ENCODE peak calls at places on chromosomes 13 and 19, in seven cellular contexts. D, P, C, Z, F, R and M are unnamed samples.

GRCh38 chr13:40995997-40996396 is 23.1 kb downstream of the ELF1 start:
- DNase-seq in D (no peak), P (no peak), C (no peak), Z (no peak), F (no peak), R (no peak), M (no peak)

GRCh38 chr13:48773531-48774275 is 120.0 kb downstream of the CYSLTR2 start:
- DNase-seq in D (no peak), P (no peak), C (no peak), Z (no peak), F (no peak), R (no peak), M (no peak)

GRCh38 chr13:42757678-42758420 is 23.5 kb upstream of the FAM216B start:
- DNase-seq in D (no peak), P (no peak), C (no peak), Z (no peak), F (no peak), R (no peak), M (no peak)

GRCh38 chr13:104466016-104466415 is 1399.8 kb upstream of the SLC10A2 start:
- DNase-seq in D (no peak), P (no peak), C (no peak), Z (no peak), F (no peak), R (no peak), M (no peak)

GRCh38 chr13:95716231-95716630 is 39.3 kb downstream of the DNAJC3 start:
- DNase-seq in D (no peak), P (no peak), C (no peak), Z (no peak), F (no peak), R (no peak), M (no peak)

GRCh38 chr19:47779524-47780214 is 1.2 kb downstream of the SELENOW start:
- DNase-seq in D (no peak), P (no peak), C (no peak), Z (no peak), F (no peak), R (no peak), M (no peak)

GRCh38 chr13:113532156-113532806 is 41.8 kb upstream of the DCUN1D2 start:
- DNase-seq in D (no peak), P (no peak), C (peak), Z (no peak), F (no peak), R (no peak), M (no peak)

GRCh38 chr13:91369432-91369831 is 21.9 kb downstream of the MIR17HG start:
- DNase-seq in D (no peak), P (no peak), C (no peak), Z (peak), F (no peak), R (no peak), M (no peak)

GRCh38 chr19:45507864-45508680 is 793 bp downstream of the VASP start:
- DNase-seq in D (peak), P (no peak), C (no peak), Z (peak), F (peak), R (no peak), M (no peak)